ENCODE peak calls at places on chromosomes 13 and 19, in seven cellular contexts. G is AG04449, N is ovary, M is pancreas, I is uterus, Z is foreskin keratinocyte, F is cardiac fibroblast. P is an unnamed sample.

GRCh38 chr13:77384999-77385398 is 58.1 kb upstream of the MYCBP2 start:
- DNase-seq in G (no peak), N (no peak), M (no peak), I (no peak), Z (no peak), F (peak), P (peak)

GRCh38 chr19:46716013-46716671 is 772 bp downstream of the PRKD2 start:
- DNase-seq in G (no peak), N (peak), M (peak), I (no peak), Z (no peak), F (no peak), P (no peak)

GRCh38 chr13:21047591-21048282 is 13.6 kb downstream of the LATS2 start:
- DNase-seq in G (no peak), N (no peak), M (no peak), I (no peak), Z (no peak), F (no peak), P (no peak)

GRCh38 chr19:30634431-30634830 is 262.2 kb downstream of the ZNF536 start:
- DNase-seq in G (no peak), N (no peak), M (no peak), I (no peak), Z (no peak), F (no peak), P (no peak)

GRCh38 chr13:67225252-67226159 is 4.6 kb downstream of the PCDH9 start:
- DNase-seq in G (no peak), N (no peak), M (no peak), I (no peak), Z (no peak), F (no peak), P (no peak)

GRCh38 chr13:21833921-21834320 is 163.0 kb downstream of the FGF9 start:
- DNase-seq in G (no peak), N (no peak), M (no peak), I (no peak), Z (no peak), F (no peak), P (no peak)

GRCh38 chr19:41327499-41328156 is 17.7 kb downstream of the CCDC97 start:
- DNase-seq in G (no peak), N (peak), M (peak), I (peak), Z (peak), F (peak), P (peak)

GRCh38 chr13:26698392-26699196 is 62.0 kb downstream of the GPR12 start:
- DNase-seq in G (peak), N (peak), M (peak), I (peak), Z (peak), F (peak), P (peak)

GRCh38 chr19:44607049-44607448 is 6.3 kb upstream of the IGSF23 start:
- DNase-seq in G (no peak), N (no peak), M (no peak), I (peak), Z (peak), F (peak), P (no peak)

GRCh38 chr13:113044431-113045114 is 61.0 kb upstream of the F7 start:
- DNase-seq in G (no peak), N (no peak), M (peak), I (no peak), Z (no peak), F (no peak), P (no peak)

GRCh38 chr13:94129490-94129894 is 350.0 kb downstream of the DCT start:
- DNase-seq in G (no peak), N (no peak), M (no peak), I (no peak), Z (no peak), F (no peak), P (no peak)

GRCh38 chr13:109816112-109816978 is 30.0 kb upstream of the IRS2 start:
- DNase-seq in G (no peak), N (no peak), M (no peak), I (no peak), Z (peak), F (no peak), P (no peak)

GRCh38 chr13:49858183-49858856 is 65.8 kb upstream of the KPNA3 start:
- DNase-seq in G (peak), N (no peak), M (no peak), I (no peak), Z (peak), F (peak), P (peak)

GRCh38 chr13:40580566-40581276 is 85.7 kb downstream of the FOXO1 start:
- DNase-seq in G (no peak), N (no peak), M (no peak), I (no peak), Z (no peak), F (no peak), P (no peak)

GRCh38 chr13:85828094-85828684 is 29.0 kb upstream of the SLITRK6 start:
- DNase-seq in G (no peak), N (no peak), M (no peak), I (no peak), Z (no peak), F (peak), P (peak)

GRCh38 chr13:34926513-34926912 is 15.6 kb upstream of the NBEA start:
- DNase-seq in G (no peak), N (no peak), M (no peak), I (no peak), Z (peak), F (peak), P (peak)

GRCh38 chr19:13723206-13723605 is 41.1 kb upstream of the MRI1 start:
- DNase-seq in G (no peak), N (no peak), M (no peak), I (no peak), Z (peak), F (peak), P (no peak)

GRCh38 chr19:35870798-35871197 is 2.4 kb downstream of the APLP1 start:
- DNase-seq in G (no peak), N (no peak), M (no peak), I (no peak), Z (no peak), F (no peak), P (no peak)

GRCh38 chr13:40333238-40333637 is 333.2 kb downstream of the FOXO1 start:
- DNase-seq in G (no peak), N (no peak), M (no peak), I (no peak), Z (peak), F (no peak), P (no peak)

GRCh38 chr13:30049692-30050091 is 199.3 kb upstream of the UBL3 start:
- DNase-seq in G (no peak), N (no peak), M (no peak), I (no peak), Z (peak), F (no peak), P (no peak)

GRCh38 chr13:91133941-91134772 is 213.3 kb upstream of the MIR17HG start:
- DNase-seq in G (no peak), N (no peak), M (no peak), I (no peak), Z (peak), F (peak), P (peak)

GRCh38 chr19:13053761-13054604 is 48.7 kb downstream of the LYL1 start:
- DNase-seq in G (peak), N (peak), M (peak), I (peak), Z (peak), F (peak), P (peak)

GRCh38 chr13:100668408-100668807 is 6.2 kb downstream of the TMTC4 start:
- DNase-seq in G (no peak), N (no peak), M (no peak), I (no peak), Z (no peak), F (peak), P (peak)

GRCh38 chr19:39264306-39265290 is 3.6 kb upstream of the IFNL2 start:
- DNase-seq in G (no peak), N (no peak), M (peak), I (no peak), Z (no peak), F (no peak), P (no peak)

GRCh38 chr13:110813646-110814624 is 100.4 kb downstream of the ING1 start:
- DNase-seq in G (no peak), N (no peak), M (no peak), I (no peak), Z (no peak), F (no peak), P (no peak)

GRCh38 chr13:27556109-27556508 is 64.2 kb downstream of the LNX2 start:
- DNase-seq in G (peak), N (no peak), M (no peak), I (no peak), Z (no peak), F (peak), P (peak)

GRCh38 chr13:23750383-23751121 is 138.6 kb downstream of the MIPEP start:
- DNase-seq in G (no peak), N (no peak), M (no peak), I (no peak), Z (peak), F (peak), P (peak)

GRCh38 chr13:51212808-51213728 is 9.1 kb upstream of the FAM124A start:
- DNase-seq in G (no peak), N (no peak), M (no peak), I (no peak), Z (no peak), F (peak), P (peak)

GRCh38 chr13:73401769-73402168 is 343.0 kb downstream of the KLF5 start:
- DNase-seq in G (no peak), N (no peak), M (no peak), I (no peak), Z (no peak), F (no peak), P (no peak)
- TF ChIP-seq CTCF in G (no peak), N (no peak), M (no peak), I (no peak), Z (peak), F (no peak), P (no peak)

GRCh38 chr19:55041627-55042343 is 3.7 kb upstream of the GP6 start:
- DNase-seq in G (no peak), N (no peak), M (no peak), I (no peak), Z (no peak), F (no peak), P (no peak)
- TF ChIP-seq CTCF in G (no peak), N (no peak), M (no peak), I (no peak), Z (no peak), F (no peak), P (no peak)

GRCh38 chr19:5665781-5666513 is 14.4 kb downstream of the MICOS13 start:
- DNase-seq in G (peak), N (no peak), M (peak), I (no peak), Z (no peak), F (peak), P (peak)
- TF ChIP-seq CTCF in G (peak), N (no peak), M (no peak), I (no peak), Z (peak), F (peak), P (peak)

GRCh38 chr13:72565893-72566292 is 161.5 kb downstream of the MZT1 start:
- DNase-seq in G (no peak), N (no peak), M (no peak), I (no peak), Z (no peak), F (peak), P (peak)
- TF ChIP-seq CTCF in G (peak), N (no peak), M (peak), I (peak), Z (peak), F (peak), P (peak)

GRCh38 chr13:46721054-46721453 is 75.9 kb downstream of the ESD start:
- DNase-seq in G (no peak), N (peak), M (no peak), I (peak), Z (no peak), F (peak), P (peak)
- TF ChIP-seq CTCF in G (peak), N (peak), M (peak), I (peak), Z (peak), F (peak), P (peak)

GRCh38 chr19:2663920-2664571 is 38.4 kb downstream of the GNG7 start:
- DNase-seq in G (no peak), N (no peak), M (no peak), I (no peak), Z (no peak), F (no peak), P (no peak)
- TF ChIP-seq CTCF in G (no peak), N (no peak), M (no peak), I (no peak), Z (no peak), F (no peak), P (no peak)

DNA sequence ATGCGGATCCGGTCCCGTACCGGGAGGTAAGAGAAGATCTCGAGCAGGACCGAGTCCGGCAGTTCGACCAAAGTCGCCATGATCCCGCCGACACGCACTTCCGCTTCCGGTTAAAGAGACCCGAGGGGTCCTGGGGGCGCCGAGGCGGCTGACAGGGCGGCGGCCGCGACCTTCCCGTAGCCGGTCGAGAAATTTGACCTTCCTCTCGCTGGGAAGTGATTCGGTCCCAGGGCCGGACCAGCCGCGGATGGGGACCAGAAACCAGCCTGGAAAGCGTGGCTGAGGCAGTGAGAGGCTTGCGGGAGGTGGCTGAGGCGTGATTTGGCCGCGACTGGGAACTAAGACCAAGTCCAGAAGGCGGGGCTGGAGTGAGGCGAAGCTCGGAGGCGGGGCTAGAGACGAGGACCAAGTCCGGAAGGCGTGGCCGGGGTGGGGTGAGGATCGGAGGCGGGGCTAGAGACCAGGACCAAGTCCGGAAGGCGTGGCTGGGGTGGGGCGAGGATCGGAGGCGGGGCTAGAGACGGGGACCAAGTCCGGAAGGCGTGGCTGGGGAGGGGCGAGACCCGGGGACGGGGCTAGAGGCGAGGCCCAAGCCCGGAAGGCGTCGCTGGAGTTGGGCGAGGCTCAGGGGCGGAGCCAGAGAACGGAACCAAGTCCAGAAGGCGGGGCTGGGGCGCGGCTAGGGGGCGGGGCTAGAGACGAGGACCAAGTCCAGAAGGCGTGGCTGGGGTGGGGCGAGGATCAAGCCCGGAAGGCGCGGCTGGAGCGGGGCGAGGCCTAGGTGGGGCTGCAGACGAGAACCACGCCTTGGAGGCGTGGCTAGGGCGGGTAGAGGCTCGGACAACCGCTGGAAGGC is at the start of gene FBXL12:
- DNase-seq in G (peak), N (peak), M (peak), I (peak), Z (peak), F (peak), P (peak)
- TF ChIP-seq CTCF in G (no peak), N (no peak), M (no peak), I (no peak), Z (no peak), F (no peak), P (no peak)

GRCh38 chr19:3434630-3435553 is 45.4 kb downstream of the SMIM24 start:
- DNase-seq in G (peak), N (peak), M (peak), I (peak), Z (peak), F (peak), P (peak)
- TF ChIP-seq CTCF in G (no peak), N (no peak), M (no peak), I (peak), Z (no peak), F (peak), P (no peak)

DNA sequence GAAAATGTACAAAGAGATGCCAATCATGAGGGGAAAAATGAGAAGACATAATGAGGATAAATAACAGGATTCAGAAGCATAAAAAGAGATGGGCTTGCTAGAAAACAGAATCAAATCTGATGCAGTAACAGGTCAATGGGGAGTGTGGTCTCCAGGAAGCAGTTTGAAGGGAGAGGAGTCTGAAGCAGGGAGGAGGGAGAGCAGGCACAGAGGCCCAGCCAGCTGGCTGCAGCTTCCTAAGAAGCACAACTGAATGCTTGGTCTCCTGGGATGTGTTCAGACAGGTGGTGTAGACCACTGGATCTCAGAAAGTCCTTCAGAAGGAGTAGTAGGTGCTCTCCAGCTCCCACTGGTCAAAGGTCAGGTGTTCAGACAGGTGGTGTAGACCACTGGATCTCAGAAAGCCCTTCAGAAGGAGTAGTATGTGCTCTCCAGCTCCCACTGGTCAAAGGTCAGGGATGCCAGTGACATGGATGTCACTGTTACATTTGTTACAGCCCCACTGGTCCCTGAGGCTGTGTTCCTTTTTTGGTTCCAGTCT is 68.3 kb upstream of the UBAC2 start:
- DNase-seq in G (no peak), N (no peak), M (no peak), I (no peak), Z (no peak), F (no peak), P (no peak)
- TF ChIP-seq CTCF in G (no peak), N (no peak), M (no peak), I (no peak), Z (no peak), F (no peak), P (no peak)

P was measured in astrocyte of the spinal cord.